ENCODE peak calls at places on chromosomes 16 and 17, in ten cellular contexts. X is hepatocyte; R is activated CD8-positive, alpha-beta T cell treated with anti-CD3 and anti-CD28 coated beads for 36 hours; Z is PC-9; J is astrocyte; I is lung; U is cardiac muscle cell; V is CD8-positive, alpha-beta T cell; D is OCI-LY7; L is astrocyte of the spinal cord. B is an unnamed sample.
A peak's percentile ranks its signal among the peaks of the same experiment; 100 is the strongest.

GRCh38 chr16:89658221-89658879 is 714 bp downstream of the SPATA33 start:
- DNase-seq in X (peak; percentile 45), R (peak; percentile 28), Z (no peak), J (no peak), I (no peak), U (peak; percentile 48), V (no peak), D (peak; percentile 34), L (no peak), B (no peak)

GRCh38 chr16:86994651-86995171 is 322.5 kb downstream of the C16orf95 start:
- DNase-seq in X (peak; percentile 41), R (no peak), Z (no peak), J (peak; percentile 99), I (no peak), U (no peak), V (no peak), D (no peak), L (peak; percentile 97), B (no peak)

GRCh38 chr17:68033636-68034451 is 1.7 kb upstream of the KPNA2 start:
- DNase-seq in X (peak; percentile 29), R (no peak), Z (peak; percentile 30), J (peak; percentile 77), I (no peak), U (peak; percentile 85), V (no peak), D (peak; percentile 37), L (peak; percentile 60), B (no peak)

GRCh38 chr16:1002399-1003161 is 21.0 kb downstream of the SOX8 start:
- DNase-seq in X (peak; percentile 77), R (peak; percentile 94), Z (peak; percentile 96), J (peak; percentile 66), I (no peak), U (no peak), V (peak; percentile 62), D (no peak), L (peak; percentile 90), B (no peak)

GRCh38 chr16:22631264-22631663 is 120.6 kb downstream of the NPIPB5 start:
- DNase-seq in X (no peak), R (no peak), Z (no peak), J (no peak), I (no peak), U (no peak), V (no peak), D (no peak), L (no peak), B (peak; percentile 76)

GRCh38 chr16:77834600-77834963 is 46.2 kb downstream of the VAT1L start:
- DNase-seq in X (peak; percentile 49), R (no peak), Z (no peak), J (peak; percentile 99), I (no peak), U (no peak), V (no peak), D (no peak), L (peak; percentile 69), B (no peak)

GRCh38 chr17:70365098-70365583 is 195.8 kb downstream of the KCNJ2 start:
- DNase-seq in X (peak; percentile 19), R (no peak), Z (no peak), J (peak; percentile 95), I (no peak), U (no peak), V (no peak), D (no peak), L (peak; percentile 89), B (no peak)

GRCh38 chr17:72789711-72790110 is 302.8 kb downstream of the SLC39A11 start:
- DNase-seq in X (no peak), R (no peak), Z (no peak), J (no peak), I (no peak), U (no peak), V (no peak), D (no peak), L (no peak), B (no peak)

GRCh38 chr17:30263552-30264333 is 28.0 kb downstream of the BLMH start:
- DNase-seq in X (no peak), R (no peak), Z (no peak), J (peak; percentile 79), I (no peak), U (peak; percentile 23), V (no peak), D (no peak), L (peak; percentile 54), B (no peak)

GRCh38 chr16:88965826-88966480 is 11.1 kb downstream of the CBFA2T3 start:
- DNase-seq in X (no peak), R (no peak), Z (no peak), J (no peak), I (no peak), U (no peak), V (no peak), D (no peak), L (no peak), B (no peak)

GRCh38 chr17:82943339-82943738 is 103.5 kb upstream of the ZNF750 start:
- DNase-seq in X (no peak), R (no peak), Z (no peak), J (no peak), I (no peak), U (no peak), V (no peak), D (no peak), L (no peak), B (no peak)

GRCh38 chr16:23950898-23951297 is 115.1 kb downstream of the PRKCB start:
- DNase-seq in X (no peak), R (peak; percentile 55), Z (no peak), J (no peak), I (no peak), U (no peak), V (no peak), D (no peak), L (no peak), B (peak; percentile 25)

GRCh38 chr17:83058478-83059167 is 20.8 kb upstream of the METRNL start:
- DNase-seq in X (no peak), R (no peak), Z (no peak), J (no peak), I (no peak), U (no peak), V (no peak), D (no peak), L (no peak), B (no peak)

DNA sequence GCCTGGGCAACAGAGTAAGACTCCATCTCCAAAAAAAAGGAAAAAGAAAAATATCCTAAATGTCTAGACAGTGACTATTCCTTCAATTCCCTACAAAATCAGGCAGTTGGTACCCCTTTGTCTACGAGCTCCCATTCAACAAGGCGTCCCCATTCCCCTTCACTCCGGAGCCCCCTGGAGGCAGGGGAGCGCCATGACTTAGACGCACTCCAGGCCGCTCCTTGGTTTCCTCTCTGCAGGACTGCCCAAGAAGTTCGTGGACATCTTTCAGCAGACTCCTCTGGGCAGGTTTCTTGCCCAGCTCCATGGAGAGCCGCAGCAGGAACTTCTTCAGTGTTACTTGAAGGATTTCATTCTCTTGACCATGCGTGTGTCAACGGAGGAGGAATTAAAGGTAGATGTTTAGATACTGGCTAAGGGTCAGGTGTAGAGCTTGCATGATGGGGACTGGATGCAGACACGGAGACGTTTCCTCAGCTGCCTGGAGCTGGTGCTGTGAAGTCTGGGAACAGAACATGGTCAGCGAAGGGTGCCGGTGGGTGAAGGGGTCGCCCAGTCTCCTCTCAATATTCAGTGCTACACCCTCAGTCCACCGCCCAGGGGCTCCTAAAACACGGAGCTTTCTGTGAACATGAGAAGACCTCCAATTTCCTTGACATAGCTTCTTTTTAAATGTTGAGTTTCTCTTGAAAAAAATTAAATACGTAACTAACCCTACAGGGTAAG is 53.3 kb upstream of the ENDOV start:
- DNase-seq in X (no peak), R (peak; percentile 39), Z (peak; percentile 15), J (no peak), I (no peak), U (peak; percentile 35), V (no peak), D (peak; percentile 27), L (no peak), B (no peak)
- TF ChIP-seq CTCF in X (peak; percentile 20), R (peak; percentile 61), Z (no peak), J (peak; percentile 16), I (no peak), U (peak; percentile 40), V (peak; percentile 18), D (peak; percentile 77), L (peak; percentile 56), B (peak; percentile 40)

GRCh38 chr16:11190585-11191565 is 65.1 kb downstream of the SOCS1 start:
- DNase-seq in X (no peak), R (no peak), Z (no peak), J (peak; percentile 27), I (no peak), U (no peak), V (no peak), D (no peak), L (peak; percentile 10), B (no peak)
- TF ChIP-seq CTCF in X (no peak), R (no peak), Z (no peak), J (no peak), I (no peak), U (no peak), V (no peak), D (no peak), L (no peak), B (no peak)

DNA sequence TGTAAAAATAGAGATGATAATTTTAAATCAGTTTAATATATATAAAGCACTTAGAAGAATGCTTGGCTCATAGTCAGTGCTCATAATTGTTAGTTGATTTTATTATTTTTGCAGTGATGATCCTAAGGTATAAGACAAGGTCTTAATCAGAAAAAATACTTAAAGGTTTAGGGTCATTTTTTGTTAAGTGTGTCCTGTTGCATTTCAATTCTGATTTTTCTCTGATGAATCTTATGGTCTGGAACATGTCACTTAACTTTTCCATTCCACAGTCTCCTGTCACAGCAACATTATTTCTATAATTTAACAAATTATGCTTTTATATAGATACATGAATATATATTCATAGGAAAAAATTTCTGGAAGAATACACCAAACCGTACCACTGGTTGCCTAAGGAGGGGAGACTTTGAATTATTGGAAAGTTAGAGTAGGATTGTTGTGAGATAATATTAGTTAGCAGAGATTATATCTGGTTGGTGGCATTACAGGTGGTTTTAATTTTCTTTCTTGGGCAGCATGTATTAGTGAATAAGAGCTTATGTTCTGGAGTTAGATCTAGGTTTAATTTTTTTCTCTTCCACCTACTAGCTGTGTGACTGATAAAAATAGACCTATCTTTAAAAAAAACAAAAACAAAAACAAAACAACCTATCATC is 188.7 kb downstream of the TANC2 start:
- DNase-seq in X (no peak), R (no peak), Z (no peak), J (no peak), I (no peak), U (no peak), V (no peak), D (no peak), L (no peak), B (no peak)
- TF ChIP-seq CTCF in X (no peak), R (no peak), Z (no peak), J (no peak), I (no peak), U (no peak), V (no peak), D (no peak), L (no peak), B (no peak)

GRCh38 chr16:53498984-53499383 is 4.0 kb downstream of the AKTIP start:
- DNase-seq in X (no peak), R (no peak), Z (no peak), J (no peak), I (no peak), U (no peak), V (no peak), D (no peak), L (no peak), B (no peak)

GRCh38 chr16:53489754-53490153 is 13.3 kb downstream of the AKTIP start:
- DNase-seq in X (no peak), R (no peak), Z (no peak), J (no peak), I (no peak), U (peak; percentile 47), V (no peak), D (no peak), L (no peak), B (no peak)

GRCh38 chr16:53492499-53492898 is 10.5 kb downstream of the AKTIP start:
- DNase-seq in X (no peak), R (no peak), Z (no peak), J (no peak), I (no peak), U (no peak), V (no peak), D (no peak), L (no peak), B (no peak)

GRCh38 chr16:53495325-53495724 is 7.7 kb downstream of the AKTIP start:
- DNase-seq in X (no peak), R (no peak), Z (no peak), J (no peak), I (no peak), U (no peak), V (no peak), D (no peak), L (no peak), B (no peak)
- TF ChIP-seq CTCF in X (no peak), R (no peak), Z (no peak), J (no peak), I (no peak), U (no peak), V (no peak), D (peak; percentile 23), L (no peak), B (no peak)

B was measured in osteocyte.